ENCODE peak calls at places on chromosomes 2 and 18, in ten cellular contexts. E, A, F, J, V, U, B, W, Z and H are unnamed samples.

GRCh38 chr18:7177131-7177744 is 53.7 kb upstream of the LRRC30 start:
- DNase-seq in U (no peak), V (peak; percentile 25), J (peak; percentile 86), F (peak; percentile 87), Z (peak; percentile 76), E (no peak), B (peak; percentile 61), A (peak; percentile 86), W (no peak), H (peak; percentile 70)

GRCh38 chr18:77857926-77858325 is 608.3 kb downstream of the GALR1 start:
- DNase-seq in E (no peak), W (no peak), U (no peak), B (no peak), V (no peak), F (no peak), A (no peak), Z (no peak), J (no peak), H (no peak)

GRCh38 chr2:216215991-216216390 is 106.8 kb downstream of the XRCC5 start:
- DNase-seq in E (no peak), V (peak; percentile 36), B (no peak), U (no peak), Z (no peak), J (no peak), A (peak; percentile 49), F (peak; percentile 28), W (no peak), H (peak; percentile 20)

GRCh38 chr2:30784682-30785081 is 22.6 kb downstream of the CAPN13 start:
- DNase-seq in U (no peak), J (no peak), E (no peak), W (peak; percentile 5), V (no peak), B (no peak), A (no peak), F (no peak), Z (no peak), H (no peak)

GRCh38 chr18:23311346-23312103 is 141.6 kb upstream of the RIOK3 start:
- DNase-seq in J (peak; percentile 89), E (no peak), W (no peak), Z (peak; percentile 89), F (peak; percentile 93), U (no peak), V (no peak), A (peak; percentile 54), B (peak; percentile 87), H (peak; percentile 58)

GRCh38 chr2:157056200-157056676 is 201.3 kb upstream of the GALNT5 start:
- DNase-seq in B (no peak), W (no peak), Z (peak; percentile 65), A (no peak), U (no peak), E (no peak), V (no peak), J (peak; percentile 64), F (peak; percentile 96), H (no peak)

GRCh38 chr2:180456811-180457210 is 449.7 kb upstream of the CWC22 start:
- DNase-seq in E (no peak), F (no peak), V (no peak), W (no peak), J (no peak), B (no peak), Z (no peak), A (no peak), U (no peak), H (no peak)

GRCh38 chr2:136117909-136118818 is at the start of gene CXCR4:
- DNase-seq in E (peak; percentile 97), Z (peak; percentile 76), V (no peak), B (peak; percentile 51), U (peak; percentile 79), A (peak; percentile 68), F (peak; percentile 28), W (peak; percentile 76), J (no peak), H (peak; percentile 80)

GRCh38 chr2:953975-954686 is 3.5 kb downstream of the SNTG2 start:
- DNase-seq in U (no peak), W (no peak), E (no peak), A (no peak), F (peak; percentile 38), J (no peak), B (no peak), Z (no peak), V (no peak), H (no peak)

GRCh38 chr2:69742170-69742952 is 427 bp downstream of the ANXA4 start:
- DNase-seq in Z (no peak), V (no peak), F (no peak), E (no peak), U (peak; percentile 58), W (peak; percentile 46), A (no peak), B (peak; percentile 48), J (no peak), H (no peak)

GRCh38 chr2:169384816-169385215 is 22.5 kb upstream of the LRP2 start:
- DNase-seq in B (no peak), E (no peak), F (no peak), U (no peak), Z (no peak), A (no peak), W (no peak), J (no peak), V (no peak), H (no peak)

GRCh38 chr2:200383380-200384110 is 77.1 kb downstream of the SPATS2L start:
- DNase-seq in Z (peak; percentile 41), F (peak; percentile 88), W (no peak), U (no peak), E (no peak), A (no peak), J (no peak), B (no peak), V (no peak), H (no peak)

GRCh38 chr2:64987963-64988419 is 1.2 kb upstream of the SLC1A4 start:
- DNase-seq in U (no peak), J (no peak), V (no peak), B (no peak), W (no peak), Z (no peak), A (no peak), F (peak; percentile 90), E (no peak), H (no peak)

GRCh38 chr18:51622676-51623075 is 425.2 kb upstream of the MEX3C start:
- DNase-seq in J (no peak), E (no peak), Z (no peak), A (no peak), W (no peak), F (no peak), B (no peak), U (no peak), V (no peak), H (no peak)

GRCh38 chr2:241135737-241136136 is 13.5 kb downstream of the PASK start:
- DNase-seq in U (no peak), Z (no peak), E (no peak), W (no peak), B (no peak), J (no peak), A (peak; percentile 33), F (no peak), V (no peak), H (no peak)
- H3K36me3 ChIP-seq in U (no peaks in the 10 kb centered on the region), Z (no peaks in the 10 kb centered on the region), E (peaks cover 22% of the 10 kb centered on the region), W (no peaks in the 10 kb centered on the region), B (peaks cover 33% of the 10 kb centered on the region), J (no peaks in the 10 kb centered on the region), A (no peaks in the 10 kb centered on the region), F (peaks cover 1% of the 10 kb centered on the region), V (peaks cover 2% of the 10 kb centered on the region), H (no peaks in the 10 kb centered on the region)

DNA sequence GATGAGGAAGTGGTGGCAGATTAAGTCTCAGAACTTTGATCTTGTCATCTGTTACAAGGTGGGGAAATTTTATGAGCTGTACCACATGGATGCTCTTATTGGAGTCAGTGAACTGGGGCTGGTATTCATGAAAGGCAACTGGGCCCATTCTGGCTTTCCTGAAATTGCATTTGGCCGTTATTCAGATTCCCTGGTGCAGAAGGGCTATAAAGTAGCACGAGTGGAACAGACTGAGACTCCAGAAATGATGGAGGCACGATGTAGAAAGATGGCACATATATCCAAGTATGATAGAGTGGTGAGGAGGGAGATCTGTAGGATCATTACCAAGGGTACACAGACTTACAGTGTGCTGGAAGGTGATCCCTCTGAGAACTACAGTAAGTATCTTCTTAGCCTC is 16.3 kb downstream of the MSH6 start:
- DNase-seq in F (no peak), U (no peak), B (no peak), Z (no peak), E (no peak), A (no peak), V (no peak), W (no peak), J (no peak), H (no peak)
- H3K36me3 ChIP-seq in F (peaks cover 24% of the 10 kb centered on the region), U (peaks cover 5% of the 10 kb centered on the region), B (peaks cover 96% of the 10 kb centered on the region), Z (no peaks in the 10 kb centered on the region), E (peaks cover 39% of the 10 kb centered on the region), A (peaks cover 22% of the 10 kb centered on the region), V (peaks cover 14% of the 10 kb centered on the region), W (peaks cover 21% of the 10 kb centered on the region), J (peaks cover 71% of the 10 kb centered on the region), H (peaks cover 50% of the 10 kb centered on the region)

GRCh38 chr2:158619496-158619895 is 162.7 kb downstream of the PKP4 start:
- DNase-seq in U (no peak), W (no peak), E (no peak), B (no peak), J (peak; percentile 40), V (peak; percentile 15), A (peak; percentile 14), F (peak; percentile 31), Z (no peak), H (no peak)

GRCh38 chr2:158620656-158621055 is 163.9 kb downstream of the PKP4 start:
- DNase-seq in F (no peak), B (no peak), W (no peak), E (no peak), J (no peak), U (no peak), V (no peak), Z (no peak), A (no peak), H (no peak)

GRCh38 chr2:158629116-158629515 is 166.0 kb upstream of the DAPL1 start:
- DNase-seq in J (no peak), E (no peak), F (no peak), B (no peak), A (no peak), Z (no peak), W (no peak), U (no peak), V (no peak), H (no peak)

GRCh38 chr2:158624961-158625360 is 168.2 kb downstream of the PKP4 start:
- DNase-seq in F (no peak), E (no peak), U (no peak), J (no peak), V (no peak), B (no peak), W (no peak), Z (no peak), A (no peak), H (no peak)

DNA sequence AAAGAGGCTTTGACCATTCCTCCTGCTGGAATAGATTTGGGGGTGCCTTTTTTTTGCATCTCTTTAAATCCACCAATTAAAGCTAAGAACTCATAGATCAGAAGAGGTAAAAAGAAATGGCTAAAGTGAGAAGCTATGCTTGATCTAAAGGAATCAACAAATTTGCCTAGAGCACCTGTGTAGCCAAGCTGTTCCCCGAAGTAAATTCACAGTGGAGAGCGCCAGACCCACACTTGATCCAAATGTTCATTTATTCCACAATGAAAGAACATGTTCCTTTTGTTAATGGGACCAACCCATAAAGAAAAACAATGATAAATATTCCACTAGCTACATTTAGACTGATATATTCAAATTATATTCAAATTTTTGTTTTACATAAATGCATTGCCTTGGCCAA is 167.3 kb downstream of the PKP4 start:
- DNase-seq in A (no peak), E (no peak), U (no peak), Z (no peak), B (no peak), J (no peak), V (no peak), W (no peak), F (no peak), H (no peak)
- H3K36me3 ChIP-seq in A (no peaks in the 10 kb centered on the region), E (no peaks in the 10 kb centered on the region), U (no peaks in the 10 kb centered on the region), Z (no peaks in the 10 kb centered on the region), B (peaks cover 54% of the 10 kb centered on the region), J (peaks cover 18% of the 10 kb centered on the region), V (peaks cover 9% of the 10 kb centered on the region), W (no peaks in the 10 kb centered on the region), F (peaks cover 4% of the 10 kb centered on the region), H (peaks cover 14% of the 10 kb centered on the region)

GRCh38 chr2:47007221-47007825 is 91.7 kb upstream of the MCFD2 start:
- DNase-seq in E (no peak), J (no peak), A (no peak), Z (no peak), F (no peak), B (no peak), V (no peak), W (no peak), U (no peak), H (peak; percentile 59)
- H3K36me3 ChIP-seq in E (peaks cover 21% of the 10 kb centered on the region), J (peaks cover 17% of the 10 kb centered on the region), A (no peaks in the 10 kb centered on the region), Z (no peaks in the 10 kb centered on the region), F (peaks cover 25% of the 10 kb centered on the region), B (peaks cover 42% of the 10 kb centered on the region), V (peaks cover 23% of the 10 kb centered on the region), W (no peaks in the 10 kb centered on the region), U (no peaks in the 10 kb centered on the region), H (peaks cover 12% of the 10 kb centered on the region)